ENCODE peak calls at places on chromosomes 2 and 18, in five cellular contexts. One of them, this sample, is unnamed.

GRCh38 chr2:218285604-218286003 is 6.7 kb downstream of the TMBIM1 start:
- DNase-seq in activated CD8-positive, alpha-beta memory T cell treated with anti-CD3 and anti-CD28 coated beads, Interleukin-2, amount 50 U/mL, for 48 hours: no peak
- DNase-seq in amniotic stem cell: no peak
- DNase-seq in RCC 7860: no peak
- DNase-seq in cardiac muscle cell: no peak
- DNase-seq in this sample: peak

GRCh38 chr18:76610012-76610411 is 115.0 kb upstream of the ZNF516 start:
- DNase-seq in activated CD8-positive, alpha-beta memory T cell treated with anti-CD3 and anti-CD28 coated beads, Interleukin-2, amount 50 U/mL, for 48 hours: no peak
- DNase-seq in amniotic stem cell: no peak
- DNase-seq in RCC 7860: no peak
- DNase-seq in cardiac muscle cell: no peak
- DNase-seq in this sample: no peak

GRCh38 chr18:76821875-76822509 is 365 bp upstream of the ZNF236 start:
- DNase-seq in activated CD8-positive, alpha-beta memory T cell treated with anti-CD3 and anti-CD28 coated beads, Interleukin-2, amount 50 U/mL, for 48 hours: peak
- DNase-seq in amniotic stem cell: peak
- DNase-seq in RCC 7860: peak
- DNase-seq in cardiac muscle cell: peak
- DNase-seq in this sample: peak

GRCh38 chr18:48875942-48876511 is 74.7 kb downstream of the SMAD7 start:
- DNase-seq in activated CD8-positive, alpha-beta memory T cell treated with anti-CD3 and anti-CD28 coated beads, Interleukin-2, amount 50 U/mL, for 48 hours: no peak
- DNase-seq in amniotic stem cell: no peak
- DNase-seq in RCC 7860: peak
- DNase-seq in cardiac muscle cell: peak
- DNase-seq in this sample: no peak

GRCh38 chr2:182672471-182673165 is 43.4 kb upstream of the DNAJC10 start:
- DNase-seq in activated CD8-positive, alpha-beta memory T cell treated with anti-CD3 and anti-CD28 coated beads, Interleukin-2, amount 50 U/mL, for 48 hours: no peak
- DNase-seq in amniotic stem cell: peak
- DNase-seq in RCC 7860: peak
- DNase-seq in cardiac muscle cell: peak
- DNase-seq in this sample: no peak

GRCh38 chr18:47244041-47244440 is 7.4 kb downstream of the SKOR2 start:
- DNase-seq in activated CD8-positive, alpha-beta memory T cell treated with anti-CD3 and anti-CD28 coated beads, Interleukin-2, amount 50 U/mL, for 48 hours: no peak
- DNase-seq in amniotic stem cell: no peak
- DNase-seq in RCC 7860: no peak
- DNase-seq in cardiac muscle cell: no peak
- DNase-seq in this sample: no peak

GRCh38 chr2:1830936-1831616 is 86.8 kb upstream of the PXDN start:
- DNase-seq in activated CD8-positive, alpha-beta memory T cell treated with anti-CD3 and anti-CD28 coated beads, Interleukin-2, amount 50 U/mL, for 48 hours: no peak
- DNase-seq in amniotic stem cell: no peak
- DNase-seq in RCC 7860: no peak
- DNase-seq in cardiac muscle cell: no peak
- DNase-seq in this sample: no peak

GRCh38 chr18:26548144-26549102 is at the start of gene KCTD1:
- DNase-seq in activated CD8-positive, alpha-beta memory T cell treated with anti-CD3 and anti-CD28 coated beads, Interleukin-2, amount 50 U/mL, for 48 hours: peak
- DNase-seq in amniotic stem cell: peak
- DNase-seq in RCC 7860: peak
- DNase-seq in cardiac muscle cell: peak
- DNase-seq in this sample: peak

GRCh38 chr2:9269695-9270365 is 63.2 kb downstream of the ASAP2 start:
- DNase-seq in activated CD8-positive, alpha-beta memory T cell treated with anti-CD3 and anti-CD28 coated beads, Interleukin-2, amount 50 U/mL, for 48 hours: no peak
- DNase-seq in amniotic stem cell: no peak
- DNase-seq in RCC 7860: no peak
- DNase-seq in cardiac muscle cell: no peak
- DNase-seq in this sample: no peak

GRCh38 chr2:188598551-188598950 is 306.9 kb downstream of the GULP1 start:
- DNase-seq in activated CD8-positive, alpha-beta memory T cell treated with anti-CD3 and anti-CD28 coated beads, Interleukin-2, amount 50 U/mL, for 48 hours: no peak
- DNase-seq in amniotic stem cell: no peak
- DNase-seq in RCC 7860: no peak
- DNase-seq in cardiac muscle cell: no peak
- DNase-seq in this sample: no peak

GRCh38 chr2:37918742-37919186 is 6.3 kb upstream of the RMDN2 start:
- DNase-seq in activated CD8-positive, alpha-beta memory T cell treated with anti-CD3 and anti-CD28 coated beads, Interleukin-2, amount 50 U/mL, for 48 hours: no peak
- DNase-seq in amniotic stem cell: no peak
- DNase-seq in RCC 7860: no peak
- DNase-seq in cardiac muscle cell: no peak
- DNase-seq in this sample: no peak

This sample was measured in left lobe of liver.